ENCODE peak calls at places on chromosomes 12 and 14, in seven cellular contexts. T is NCI-H774; G is GM04504; P is stimulated activated CD4-positive, alpha-beta T cell treated with anti-CD3 and anti-CD28 coated beads, Interleukin-2, amount 100 ng/mL, for 48 hours; K is immature natural killer cell; Q is CD4-positive, alpha-beta memory T cell; S is SW480. W is an unnamed sample.

GRCh38 chr12:53102883-53103807 is at the start of gene SOAT2:
- DNase-seq in T (no peak), G (no peak), P (no peak), K (peak; percentile 15), Q (peak; percentile 77), S (peak; percentile 60), W (no peak)

GRCh38 chr14:102840801-102841528 is 63.7 kb downstream of the TRAF3 start:
- DNase-seq in T (no peak), G (no peak), P (no peak), K (no peak), Q (no peak), S (no peak), W (no peak)

GRCh38 chr12:32126720-32127119 is 20.1 kb downstream of the BICD1 start:
- DNase-seq in T (no peak), G (peak; percentile 41), P (no peak), K (no peak), Q (no peak), S (peak; percentile 82), W (peak; percentile 59)

GRCh38 chr12:89706551-89707348 is 1.9 kb downstream of the ATP2B1 start:
- DNase-seq in T (no peak), G (no peak), P (no peak), K (peak; percentile 8), Q (peak; percentile 34), S (peak; percentile 46), W (peak; percentile 30)

GRCh38 chr14:22897357-22897756 is 14.3 kb downstream of the REM2 start:
- DNase-seq in T (no peak), G (no peak), P (no peak), K (no peak), Q (no peak), S (no peak), W (no peak)

GRCh38 chr12:7369274-7369729 is 65.4 kb downstream of the ACSM4 start:
- DNase-seq in T (peak; percentile 56), G (peak; percentile 48), P (no peak), K (no peak), Q (no peak), S (peak; percentile 89), W (no peak)

GRCh38 chr14:88983755-88984154 is 159.3 kb downstream of the TTC8 start:
- DNase-seq in T (no peak), G (peak; percentile 64), P (no peak), K (no peak), Q (no peak), S (peak; percentile 82), W (peak; percentile 93)

GRCh38 chr12:76643438-76643837 is 83.9 kb upstream of the OSBPL8 start:
- DNase-seq in T (no peak), G (no peak), P (no peak), K (no peak), Q (no peak), S (no peak), W (no peak)

GRCh38 chr12:19741132-19741489 is 301.8 kb downstream of the AEBP2 start:
- DNase-seq in T (no peak), G (no peak), P (no peak), K (no peak), Q (no peak), S (no peak), W (peak; percentile 54)

GRCh38 chr14:73774244-73774575 is 60.0 kb upstream of the PNMA1 start:
- DNase-seq in T (no peak), G (no peak), P (no peak), K (no peak), Q (no peak), S (no peak), W (no peak)

GRCh38 chr12:107525719-107526554 is 159.7 kb upstream of the PWP1 start:
- DNase-seq in T (no peak), G (no peak), P (no peak), K (no peak), Q (no peak), S (no peak), W (no peak)

GRCh38 chr12:124392991-124393790 is 98.3 kb downstream of the RFLNA start:
- DNase-seq in T (no peak), G (peak; percentile 79), P (no peak), K (no peak), Q (no peak), S (no peak), W (peak; percentile 76)

GRCh38 chr14:104868060-104868740 is 3.1 kb downstream of the CEP170B start:
- DNase-seq in T (no peak), G (no peak), P (no peak), K (no peak), Q (no peak), S (no peak), W (no peak)

GRCh38 chr14:59189281-59189821 is 884 bp downstream of the DAAM1 start:
- DNase-seq in T (no peak), G (no peak), P (peak; percentile 24), K (no peak), Q (peak; percentile 55), S (peak; percentile 6), W (peak; percentile 4)

GRCh38 chr12:2092890-2093289 is 40.1 kb downstream of the CACNA1C start:
- DNase-seq in T (no peak), G (no peak), P (no peak), K (no peak), Q (no peak), S (no peak), W (no peak)

GRCh38 chr12:124774462-124775167 is 89.0 kb downstream of the SCARB1 start:
- DNase-seq in T (no peak), G (peak; percentile 89), P (peak; percentile 70), K (peak; percentile 33), Q (peak; percentile 67), S (no peak), W (peak; percentile 34)

GRCh38 chr14:72801381-72801812 is 92.5 kb downstream of the DPF3 start:
- DNase-seq in T (no peak), G (peak; percentile 57), P (no peak), K (peak; percentile 36), Q (no peak), S (peak; percentile 63), W (peak; percentile 98)

GRCh38 chr12:117114784-117115183 is 15.6 kb upstream of the TESC start:
- DNase-seq in T (no peak), G (no peak), P (no peak), K (no peak), Q (no peak), S (no peak), W (no peak)

GRCh38 chr14:32635103-32635719 is 303.5 kb upstream of the NPAS3 start:
- DNase-seq in T (peak; percentile 12), G (no peak), P (no peak), K (no peak), Q (no peak), S (no peak), W (peak; percentile 86)

GRCh38 chr14:70343141-70343540 is 16.3 kb downstream of the COX16 start:
- DNase-seq in T (no peak), G (no peak), P (no peak), K (no peak), Q (no peak), S (no peak), W (no peak)

GRCh38 chr14:101535232-101535631 is 26.1 kb upstream of the DIO3 start:
- DNase-seq in T (no peak), G (no peak), P (no peak), K (peak; percentile 78), Q (no peak), S (peak; percentile 92), W (peak; percentile 27)

GRCh38 chr12:8609061-8609570 is 3.5 kb downstream of the AICDA start:
- DNase-seq in T (no peak), G (no peak), P (no peak), K (no peak), Q (no peak), S (peak; percentile 75), W (peak; percentile 66)

GRCh38 chr12:51621155-51621922 is 30.3 kb downstream of the SCN8A start:
- DNase-seq in T (no peak), G (no peak), P (no peak), K (no peak), Q (no peak), S (peak; percentile 10), W (no peak)

GRCh38 chr14:92792885-92793284 is 1.2 kb upstream of the GOLGA5 start:
- DNase-seq in T (no peak), G (no peak), P (no peak), K (no peak), Q (no peak), S (no peak), W (no peak)

GRCh38 chr12:74957636-74958035 is 252.0 kb downstream of the KCNC2 start:
- DNase-seq in T (no peak), G (no peak), P (no peak), K (no peak), Q (no peak), S (no peak), W (no peak)

GRCh38 chr14:98187302-98187701 is 1084.7 kb downstream of the BCL11B start:
- DNase-seq in T (no peak), G (no peak), P (no peak), K (no peak), Q (no peak), S (no peak), W (no peak)

W was measured in renal cortical epithelial cell.